ENCODE peak calls at places on chromosomes 16 and 17, in five cellular contexts. N is omental fat pad, C is lower lobe of right lung, L is fibroblast of lung, H is tibial artery. D is an unnamed sample.

GRCh38 chr17:28928061-28928460 is 23.3 kb downstream of the PHF12 start:
- DNase-seq in N (no peak), C (no peak), L (peak; percentile 60), H (no peak), D (no peak)

GRCh38 chr17:2405247-2405926 is 4.5 kb upstream of the MNT start:
- DNase-seq in N (no peak), C (peak; percentile 46), L (peak; percentile 89), H (no peak), D (no peak)

GRCh38 chr17:31321971-31322370 is 549 bp upstream of the EVI2A start:
- DNase-seq in N (no peak), C (no peak), L (no peak), H (no peak), D (no peak)

GRCh38 chr16:82671743-82672142 is 45.0 kb downstream of the CDH13 start:
- DNase-seq in N (no peak), C (no peak), L (no peak), H (no peak), D (no peak)

GRCh38 chr16:88645941-88646340 is 4.9 kb downstream of the CYBA start:
- DNase-seq in N (no peak), C (no peak), L (no peak), H (no peak), D (no peak)

GRCh38 chr17:29115906-29116651 is 64.1 kb downstream of the MYO18A start:
- DNase-seq in N (no peak), C (no peak), L (peak; percentile 55), H (no peak), D (no peak)

GRCh38 chr16:78452030-78452429 is 352.6 kb downstream of the WWOX start:
- DNase-seq in N (no peak), C (no peak), L (no peak), H (no peak), D (no peak)

GRCh38 chr17:69245617-69246016 is 17.0 kb upstream of the ABCA10 start:
- DNase-seq in N (no peak), C (no peak), L (no peak), H (no peak), D (no peak)

GRCh38 chr16:2964416-2965223 is 545 bp downstream of the KREMEN2 start:
- DNase-seq in N (no peak), C (peak; percentile 57), L (no peak), H (no peak), D (peak; percentile 98)

GRCh38 chr16:8998114-8998513 is 34.4 kb upstream of the USP7 start:
- DNase-seq in N (no peak), C (no peak), L (peak; percentile 42), H (no peak), D (peak; percentile 60)

GRCh38 chr16:4376126-4376819 is 4.6 kb downstream of the VASN start:
- DNase-seq in N (peak; percentile 77), C (peak; percentile 92), L (peak; percentile 87), H (peak; percentile 98), D (no peak)

GRCh38 chr17:11296994-11297393 is 56.0 kb downstream of the SHISA6 start:
- DNase-seq in N (no peak), C (no peak), L (no peak), H (no peak), D (no peak)
- TF ChIP-seq CTCF in N (no peak), C (peak; percentile 43), L (no peak), H (no peak), D (peak; percentile 36)

GRCh38 chr17:78422872-78423588 is 44.6 kb downstream of the PGS1 start:
- DNase-seq in N (no peak), C (no peak), L (no peak), H (no peak), D (no peak)

GRCh38 chr17:78421084-78421533 is 42.7 kb downstream of the PGS1 start:
- DNase-seq in N (no peak), C (no peak), L (no peak), H (no peak), D (no peak)

GRCh38 chr17:78423961-78424747 is 45.7 kb downstream of the PGS1 start:
- DNase-seq in N (no peak), C (no peak), L (no peak), H (no peak), D (no peak)

GRCh38 chr17:78421534-78422266 is 43.3 kb downstream of the PGS1 start:
- DNase-seq in N (peak; percentile 60), C (peak; percentile 85), L (peak; percentile 56), H (peak; percentile 82), D (peak; percentile 86)

GRCh38 chr17:78422267-78422605 is 43.8 kb downstream of the PGS1 start:
- DNase-seq in N (no peak), C (no peak), L (no peak), H (no peak), D (no peak)
- TF ChIP-seq CTCF in N (no peak), C (peak; percentile 15), L (no peak), H (no peak), D (no peak)

DNA sequence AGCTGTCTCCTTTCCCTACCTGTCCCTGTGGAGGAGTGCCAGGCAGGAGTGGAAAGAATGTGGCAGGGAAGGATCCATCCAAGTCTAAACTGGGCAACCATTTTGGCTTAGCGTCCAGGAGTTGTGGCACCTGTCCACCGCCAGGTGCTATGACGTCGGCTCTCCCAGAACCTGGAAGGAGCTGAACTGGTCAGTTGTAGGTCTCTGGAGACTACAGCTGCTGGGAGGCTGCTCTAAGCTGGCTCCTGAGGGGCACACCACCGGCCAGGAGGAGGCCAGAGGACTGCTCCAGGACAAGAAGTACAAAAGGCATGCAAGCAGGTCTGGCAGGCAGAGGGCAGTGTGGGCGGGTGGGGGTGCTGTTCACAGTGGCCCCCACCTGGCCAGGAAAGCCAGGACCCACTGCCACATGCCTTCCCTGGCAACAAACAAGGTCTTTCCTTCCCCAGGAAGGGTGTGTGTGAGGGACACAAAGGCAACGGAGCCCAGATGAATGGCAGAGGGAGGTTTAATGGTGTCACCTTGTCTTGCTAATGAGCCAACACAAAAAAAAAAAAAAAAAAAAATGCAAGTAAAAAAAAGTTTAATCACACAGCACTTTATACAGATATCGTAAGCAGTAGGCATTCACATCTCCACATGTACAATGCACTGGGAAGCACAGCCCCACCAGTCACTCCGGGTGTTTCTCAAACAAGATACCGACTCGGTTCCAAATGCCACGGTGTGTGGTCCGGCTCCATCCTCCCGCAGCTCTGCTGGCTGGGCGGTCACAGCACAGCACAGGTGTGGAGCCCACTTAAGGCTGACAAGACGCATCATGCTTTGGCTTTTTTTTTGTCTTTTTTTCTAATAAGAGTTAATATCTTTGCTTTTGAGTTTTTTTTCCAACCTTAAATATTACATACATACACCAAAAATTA is 4.8 kb downstream of the SPHK1 start:
- DNase-seq in N (no peak), C (no peak), L (no peak), H (no peak), D (no peak)
- TF ChIP-seq CTCF in N (no peak), C (no peak), L (no peak), H (no peak), D (no peak)

GRCh38 chr16:21283521-21284289 is 5.6 kb upstream of the CRYM start:
- DNase-seq in N (no peak), C (peak; percentile 60), L (peak; percentile 48), H (peak; percentile 70), D (no peak)
- TF ChIP-seq CTCF in N (no peak), C (peak; percentile 40), L (peak; percentile 39), H (peak; percentile 39), D (no peak)

GRCh38 chr17:18156976-18157280 is 26.7 kb upstream of the ALKBH5 start:
- DNase-seq in N (no peak), C (no peak), L (no peak), H (no peak), D (no peak)
- TF ChIP-seq CTCF in N (no peak), C (no peak), L (no peak), H (no peak), D (no peak)

DNA sequence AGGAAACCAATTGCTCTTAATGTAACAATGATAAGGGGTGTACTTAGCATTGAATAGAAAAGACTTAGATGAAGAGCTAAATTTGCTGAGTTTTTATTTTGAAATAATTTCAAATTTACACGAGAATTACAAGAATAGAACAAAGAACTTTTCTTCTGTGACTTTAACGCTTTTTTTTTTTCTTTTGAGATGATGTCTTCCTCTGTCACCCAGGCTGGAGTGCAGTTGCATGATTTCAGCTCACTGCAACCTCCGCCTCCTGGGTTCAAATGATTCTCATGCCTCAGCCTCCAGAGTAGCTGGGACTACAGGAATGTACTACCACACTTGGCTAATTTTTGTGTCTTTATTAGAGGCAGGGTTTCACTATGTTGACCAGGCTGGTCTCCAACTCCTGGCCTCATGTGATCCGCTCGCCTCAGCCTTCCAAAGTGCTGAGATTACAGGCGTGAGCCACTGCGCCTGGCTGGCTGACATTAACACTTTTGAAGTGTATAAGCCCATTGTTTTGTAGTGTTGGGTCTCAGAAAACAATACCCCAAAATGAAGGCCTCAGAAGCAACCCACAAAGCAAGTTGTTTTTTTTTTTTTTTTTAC is 2.1 kb downstream of the TEN1 start:
- DNase-seq in N (no peak), C (no peak), L (no peak), H (peak; percentile 60), D (no peak)
- TF ChIP-seq CTCF in N (no peak), C (no peak), L (no peak), H (no peak), D (no peak)

DNA sequence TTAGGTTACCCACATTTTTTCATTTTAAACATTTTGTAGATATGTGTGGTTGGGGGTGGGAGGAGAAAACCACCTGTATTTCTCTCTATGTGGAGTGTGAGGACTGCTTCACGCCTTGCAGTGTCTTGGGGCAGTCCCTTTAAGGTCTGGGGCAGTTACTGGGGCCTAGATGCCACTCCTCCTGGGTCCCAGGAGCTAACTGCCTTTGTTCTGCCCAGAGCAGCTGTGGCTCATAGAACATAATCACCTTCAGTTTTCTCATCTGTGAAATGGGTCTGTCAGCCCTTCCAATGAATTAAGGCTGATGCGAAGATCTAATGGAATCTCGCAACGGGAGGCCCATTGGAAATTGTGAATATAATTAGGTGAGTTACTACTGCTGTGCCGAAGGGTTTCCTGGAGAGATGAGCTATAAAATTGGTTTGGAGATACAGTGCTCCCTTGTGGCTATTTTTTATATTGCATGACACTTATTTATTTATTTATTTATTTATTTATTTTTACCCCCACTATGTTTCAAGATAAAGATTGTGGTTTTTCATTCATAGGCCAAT is 22.9 kb downstream of the DHRS7C start:
- DNase-seq in N (no peak), C (no peak), L (peak; percentile 24), H (no peak), D (no peak)
- TF ChIP-seq CTCF in N (no peak), C (peak; percentile 51), L (peak; percentile 26), H (peak; percentile 12), D (peak; percentile 6)

GRCh38 chr17:64773836-64774761 is 112.0 kb upstream of the SMURF2 start:
- DNase-seq in N (no peak), C (peak; percentile 85), L (peak; percentile 64), H (peak; percentile 66), D (no peak)
- TF ChIP-seq CTCF in N (no peak), C (peak; percentile 31), L (peak; percentile 13), H (no peak), D (peak; percentile 35)